ENCODE peak calls at places on chromosomes 1 and 21, in five cellular contexts. One of them, this sample, is unnamed.

GRCh38 chr21:38486221-38486620 is 12.1 kb downstream of the ERG start:
- DNase-seq in AG10803: peak
- DNase-seq in endodermal cell: no peak
- DNase-seq in foreskin fibroblast: peak
- DNase-seq in upper lobe of left lung: no peak
- DNase-seq in this sample: peak

GRCh38 chr1:24913616-24914225 is 16.4 kb downstream of the RUNX3 start:
- DNase-seq in AG10803: no peak
- DNase-seq in endodermal cell: no peak
- DNase-seq in foreskin fibroblast: no peak
- DNase-seq in upper lobe of left lung: no peak
- DNase-seq in this sample: no peak

GRCh38 chr1:86487131-86487804 is 18.5 kb downstream of the CLCA1 start:
- DNase-seq in AG10803: peak
- DNase-seq in endodermal cell: no peak
- DNase-seq in foreskin fibroblast: peak
- DNase-seq in upper lobe of left lung: no peak
- DNase-seq in this sample: peak

GRCh38 chr1:32266926-32267645 is 16.0 kb downstream of the LCK start:
- DNase-seq in AG10803: peak
- DNase-seq in endodermal cell: no peak
- DNase-seq in foreskin fibroblast: peak
- DNase-seq in upper lobe of left lung: no peak
- DNase-seq in this sample: peak

GRCh38 chr21:34520769-34521508 is 8.9 kb upstream of the KCNE1 start:
- DNase-seq in AG10803: no peak
- DNase-seq in endodermal cell: no peak
- DNase-seq in foreskin fibroblast: no peak
- DNase-seq in upper lobe of left lung: peak
- DNase-seq in this sample: no peak

GRCh38 chr1:225882699-225883615 is 777 bp upstream of the TMEM63A start:
- DNase-seq in AG10803: peak
- DNase-seq in endodermal cell: peak
- DNase-seq in foreskin fibroblast: peak
- DNase-seq in upper lobe of left lung: peak
- DNase-seq in this sample: no peak

GRCh38 chr21:31597683-31598082 is 61.8 kb upstream of the SOD1 start:
- DNase-seq in AG10803: no peak
- DNase-seq in endodermal cell: peak
- DNase-seq in foreskin fibroblast: no peak
- DNase-seq in upper lobe of left lung: peak
- DNase-seq in this sample: no peak

GRCh38 chr1:99465176-99465900 is 180.6 kb upstream of the PALMD start:
- DNase-seq in AG10803: peak
- DNase-seq in endodermal cell: no peak
- DNase-seq in foreskin fibroblast: peak
- DNase-seq in upper lobe of left lung: no peak
- DNase-seq in this sample: peak

GRCh38 chr1:16420719-16421118 is 16.5 kb downstream of the SPATA21 start:
- DNase-seq in AG10803: no peak
- DNase-seq in endodermal cell: no peak
- DNase-seq in foreskin fibroblast: no peak
- DNase-seq in upper lobe of left lung: no peak
- DNase-seq in this sample: no peak

GRCh38 chr1:192826791-192827477 is 18.1 kb downstream of the RGS2 start:
- DNase-seq in AG10803: no peak
- DNase-seq in endodermal cell: no peak
- DNase-seq in foreskin fibroblast: peak
- DNase-seq in upper lobe of left lung: no peak
- DNase-seq in this sample: no peak

GRCh38 chr1:77400781-77401180 is 119.0 kb downstream of the AK5 start:
- DNase-seq in AG10803: no peak
- DNase-seq in endodermal cell: no peak
- DNase-seq in foreskin fibroblast: no peak
- DNase-seq in upper lobe of left lung: no peak
- DNase-seq in this sample: no peak

GRCh38 chr1:115300087-115300856 is 37.8 kb downstream of the NGF start:
- DNase-seq in AG10803: peak
- DNase-seq in endodermal cell: peak
- DNase-seq in foreskin fibroblast: peak
- DNase-seq in upper lobe of left lung: no peak
- DNase-seq in this sample: no peak

GRCh38 chr1:206969090-206969489 is 1.2 kb downstream of the FCAMR start:
- DNase-seq in AG10803: no peak
- DNase-seq in endodermal cell: no peak
- DNase-seq in foreskin fibroblast: no peak
- DNase-seq in upper lobe of left lung: no peak
- DNase-seq in this sample: no peak

GRCh38 chr1:233368784-233369120 is 41.2 kb downstream of the MAP3K21 start:
- DNase-seq in AG10803: no peak
- DNase-seq in endodermal cell: no peak
- DNase-seq in foreskin fibroblast: no peak
- DNase-seq in upper lobe of left lung: no peak
- DNase-seq in this sample: no peak

DNA sequence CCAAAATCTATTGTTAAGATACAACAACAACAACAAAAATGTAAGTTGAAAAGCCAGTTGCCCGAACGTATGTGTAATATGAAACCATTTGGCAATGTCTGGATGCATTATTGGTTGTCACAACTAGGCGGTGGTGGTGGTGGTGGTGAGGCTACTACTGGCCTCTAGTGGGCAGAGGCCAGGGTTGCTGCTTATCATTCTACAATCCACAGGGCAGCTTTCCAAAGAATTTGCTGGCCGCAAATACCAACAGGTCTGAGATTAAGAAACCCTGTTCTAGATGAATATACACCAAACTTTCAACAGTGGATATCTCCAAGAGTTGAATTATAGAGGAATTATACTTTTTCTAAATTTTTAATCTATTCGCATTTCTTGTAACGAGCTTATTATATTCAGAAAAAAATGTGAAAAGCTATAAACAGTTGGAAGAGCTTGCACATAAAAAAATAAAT is 26.8 kb upstream of the ZNF697 start:
- DNase-seq in AG10803: peak
- DNase-seq in endodermal cell: no peak
- DNase-seq in foreskin fibroblast: peak
- DNase-seq in upper lobe of left lung: no peak
- DNase-seq in this sample: no peak
- H3K4me3 ChIP-seq in AG10803: peak
- H3K4me3 ChIP-seq in endodermal cell: no peak
- H3K4me3 ChIP-seq in foreskin fibroblast: no peak
- H3K4me3 ChIP-seq in upper lobe of left lung: peak
- H3K4me3 ChIP-seq in this sample: no peak

DNA sequence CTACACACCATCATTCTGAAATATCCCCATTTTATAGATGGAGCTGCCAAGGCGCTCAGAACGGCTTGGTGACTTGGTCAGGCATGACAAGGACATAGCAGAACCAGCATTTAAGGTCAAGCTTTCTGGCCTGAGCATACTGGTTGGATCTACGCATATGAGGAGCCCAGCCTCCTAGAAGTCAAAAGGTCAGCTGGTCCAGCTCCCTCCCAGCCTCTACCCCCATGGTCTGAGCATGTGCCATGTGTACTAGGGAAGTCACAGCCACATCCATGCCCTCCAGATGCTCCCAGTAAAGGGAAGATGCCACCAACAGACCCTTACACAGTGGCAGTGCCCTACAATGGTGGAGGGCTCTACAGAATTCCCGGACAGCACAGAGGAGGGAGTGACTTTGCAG is 96.7 kb downstream of the EPHB2 start:
- DNase-seq in AG10803: no peak
- DNase-seq in endodermal cell: no peak
- DNase-seq in foreskin fibroblast: no peak
- DNase-seq in upper lobe of left lung: no peak
- DNase-seq in this sample: no peak
- TF ChIP-seq CTCF in AG10803: no peak
- TF ChIP-seq CTCF in endodermal cell: no peak
- TF ChIP-seq CTCF in foreskin fibroblast: no peak
- TF ChIP-seq CTCF in upper lobe of left lung: no peak
- TF ChIP-seq CTCF in this sample: no peak

DNA sequence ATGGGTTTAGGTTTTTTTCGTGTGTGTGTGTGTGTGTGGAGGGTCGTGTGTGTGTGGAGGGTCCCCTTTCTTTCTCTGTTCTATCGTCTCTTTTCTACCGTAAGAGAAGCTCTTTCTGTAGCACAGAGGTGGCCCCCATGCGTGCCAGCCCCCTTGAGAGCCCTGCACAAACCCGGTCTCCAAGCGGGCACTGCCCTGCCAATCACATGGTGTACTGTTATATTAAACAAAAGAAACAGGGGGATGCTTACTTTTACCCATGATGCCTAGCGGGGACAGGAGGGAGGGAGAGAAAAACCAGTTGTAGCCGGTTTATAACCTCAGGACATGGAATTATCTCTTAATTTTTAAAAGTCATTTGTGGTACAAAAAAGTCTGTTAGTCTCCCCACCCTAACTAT is 41.0 kb downstream of the GATAD2B start:
- DNase-seq in AG10803: peak
- DNase-seq in endodermal cell: no peak
- DNase-seq in foreskin fibroblast: peak
- DNase-seq in upper lobe of left lung: no peak
- DNase-seq in this sample: no peak
- H3K4me3 ChIP-seq in AG10803: peak
- H3K4me3 ChIP-seq in endodermal cell: no peak
- H3K4me3 ChIP-seq in foreskin fibroblast: peak
- H3K4me3 ChIP-seq in upper lobe of left lung: no peak
- H3K4me3 ChIP-seq in this sample: peak

DNA sequence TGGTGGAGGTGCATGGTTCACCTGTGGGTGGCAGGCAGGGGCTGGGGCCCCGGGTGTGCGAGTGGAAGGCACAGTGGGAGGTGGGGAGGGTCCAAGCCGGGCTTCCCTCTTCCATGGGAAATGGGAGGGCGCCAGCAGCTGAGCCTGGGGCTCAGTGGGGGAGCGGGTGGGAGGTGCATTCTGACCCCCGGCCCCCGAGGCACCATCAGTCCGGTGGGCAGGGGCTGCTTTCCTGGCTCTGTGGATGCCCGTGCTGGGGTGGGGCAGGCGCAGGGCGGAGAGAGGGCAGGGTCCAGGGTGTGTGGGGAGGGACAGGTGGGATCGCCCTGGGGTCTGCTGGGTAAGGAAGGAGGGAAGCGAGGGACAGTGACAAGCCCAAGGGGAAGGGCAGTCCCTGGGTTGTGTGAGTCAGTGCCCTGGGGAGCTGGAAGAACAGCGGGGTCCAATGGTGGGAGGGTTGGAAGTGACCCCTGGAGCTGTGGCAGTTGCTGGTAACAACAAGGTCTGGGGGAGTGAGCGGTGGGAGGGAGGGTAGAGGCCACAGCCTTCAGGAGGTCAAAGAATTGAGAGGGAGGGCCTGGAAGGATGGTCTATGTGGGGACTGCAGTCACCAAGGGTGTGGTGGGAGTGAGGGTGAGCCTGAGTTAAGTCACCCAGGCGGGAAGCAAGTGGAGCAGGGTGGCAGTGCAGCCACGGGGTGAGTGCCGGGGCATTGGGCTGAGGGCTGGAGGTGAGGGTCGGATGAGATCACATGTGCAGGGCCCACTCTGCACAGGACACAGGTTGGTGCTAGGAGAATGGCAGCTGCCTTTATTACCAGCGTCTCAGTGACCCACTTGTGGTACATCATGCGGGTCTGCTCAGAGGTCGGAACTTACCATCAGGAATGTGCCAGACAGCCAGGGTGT is 29.6 kb downstream of the LHX4 start:
- DNase-seq in AG10803: no peak
- DNase-seq in endodermal cell: no peak
- DNase-seq in foreskin fibroblast: no peak
- DNase-seq in upper lobe of left lung: no peak
- DNase-seq in this sample: no peak
- TF ChIP-seq CTCF in AG10803: no peak
- TF ChIP-seq CTCF in endodermal cell: no peak
- TF ChIP-seq CTCF in foreskin fibroblast: no peak
- TF ChIP-seq CTCF in upper lobe of left lung: no peak
- TF ChIP-seq CTCF in this sample: no peak

GRCh38 chr21:45041351-45041805 is 33.0 kb upstream of the ADARB1 start:
- DNase-seq in AG10803: peak
- DNase-seq in endodermal cell: no peak
- DNase-seq in foreskin fibroblast: peak
- DNase-seq in upper lobe of left lung: peak
- DNase-seq in this sample: peak
- H3K4me3 ChIP-seq in AG10803: peak
- H3K4me3 ChIP-seq in endodermal cell: no peak
- H3K4me3 ChIP-seq in foreskin fibroblast: no peak
- H3K4me3 ChIP-seq in upper lobe of left lung: peak
- H3K4me3 ChIP-seq in this sample: peak

GRCh38 chr1:111755321-111756123 is at the start of gene DDX20:
- DNase-seq in AG10803: peak
- DNase-seq in endodermal cell: peak
- DNase-seq in foreskin fibroblast: peak
- DNase-seq in upper lobe of left lung: peak
- DNase-seq in this sample: peak
- TF ChIP-seq CTCF in AG10803: peak
- TF ChIP-seq CTCF in endodermal cell: peak
- TF ChIP-seq CTCF in foreskin fibroblast: peak
- TF ChIP-seq CTCF in upper lobe of left lung: peak
- TF ChIP-seq CTCF in this sample: peak

DNA sequence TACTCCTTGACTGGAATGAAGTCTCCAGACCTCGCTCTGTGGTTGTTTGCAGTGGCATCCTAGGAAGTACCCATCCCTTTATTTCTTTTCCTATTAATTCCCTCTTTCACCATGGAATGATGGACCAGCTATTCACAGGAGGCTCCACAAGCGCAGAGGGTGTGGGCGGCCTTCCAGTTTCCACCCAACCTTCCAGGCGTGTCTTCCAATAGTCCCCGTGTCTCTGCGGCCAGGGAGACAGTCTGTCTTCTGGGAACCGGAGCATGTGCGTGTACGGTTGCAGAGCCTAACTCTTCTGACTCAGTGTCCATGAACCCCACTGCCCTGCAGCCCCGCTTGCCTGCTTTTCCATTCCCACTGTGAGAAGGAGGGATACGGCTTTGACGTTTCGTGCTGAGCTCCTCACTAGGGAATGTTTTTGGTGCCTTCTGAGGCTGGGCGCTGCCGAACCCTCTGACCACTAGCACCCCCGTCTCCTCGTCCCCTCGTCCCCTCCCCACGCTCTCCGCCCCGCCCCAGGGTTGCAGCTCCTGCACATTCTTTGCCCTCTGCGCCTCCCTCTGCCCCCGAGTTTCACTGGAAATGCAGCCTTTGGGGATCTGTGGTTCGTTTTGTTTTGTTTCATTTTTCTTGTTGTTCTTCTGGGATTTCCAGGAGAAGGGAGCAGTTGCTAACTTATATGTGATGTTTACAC is 26.3 kb upstream of the FAM3B start:
- DNase-seq in AG10803: no peak
- DNase-seq in endodermal cell: no peak
- DNase-seq in foreskin fibroblast: no peak
- DNase-seq in upper lobe of left lung: peak
- DNase-seq in this sample: no peak
- H3K4me3 ChIP-seq in AG10803: peak
- H3K4me3 ChIP-seq in endodermal cell: no peak
- H3K4me3 ChIP-seq in foreskin fibroblast: no peak
- H3K4me3 ChIP-seq in upper lobe of left lung: no peak
- H3K4me3 ChIP-seq in this sample: no peak

DNA sequence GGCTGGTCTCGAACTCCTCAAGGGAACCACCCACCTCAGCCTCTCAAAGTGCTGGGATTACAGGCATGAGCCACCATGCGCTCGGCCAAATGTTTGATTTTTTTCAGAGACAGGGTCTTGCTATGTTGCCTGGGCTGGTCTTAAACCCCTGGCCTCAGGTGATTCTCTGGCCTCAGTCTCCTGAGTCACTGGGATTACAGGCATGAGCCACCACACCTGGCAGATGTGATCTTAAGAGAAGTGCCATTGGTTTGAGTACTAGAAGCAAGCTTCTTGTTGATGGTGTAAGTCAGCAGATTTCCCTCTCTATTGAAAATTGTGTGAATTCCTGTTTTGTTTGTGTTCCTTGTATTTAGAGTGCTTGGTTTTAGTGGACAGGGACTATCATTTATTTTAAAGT is 5.2 kb downstream of the CAP1 start:
- DNase-seq in AG10803: no peak
- DNase-seq in endodermal cell: no peak
- DNase-seq in foreskin fibroblast: no peak
- DNase-seq in upper lobe of left lung: no peak
- DNase-seq in this sample: no peak
- TF ChIP-seq CTCF in AG10803: no peak
- TF ChIP-seq CTCF in endodermal cell: no peak
- TF ChIP-seq CTCF in foreskin fibroblast: no peak
- TF ChIP-seq CTCF in upper lobe of left lung: no peak
- TF ChIP-seq CTCF in this sample: no peak